ENCODE peak calls at places on chromosomes 2 and 18, in four cellular contexts. W is small intestine, P is H9, B is osteocyte. R is an unnamed sample.
A peak's percentile ranks its signal among the peaks of the same experiment; 100 is the strongest.

GRCh38 chr18:44130365-44130942 is 550.2 kb upstream of the SETBP1 start:
- DNase-seq in W (peak; percentile 38), P (peak; percentile 36), B (no peak), R (peak; percentile 50)

GRCh38 chr2:75716406-75716805 is 5.7 kb upstream of the GCFC2 start:
- DNase-seq in W (no peak), P (no peak), B (no peak), R (peak; percentile 31)

GRCh38 chr2:79715328-79715727 is 202.5 kb downstream of the CTNNA2 start:
- DNase-seq in W (no peak), P (no peak), B (no peak), R (no peak)

GRCh38 chr2:111670776-111671175 is 213.2 kb downstream of the ANAPC1 start:
- DNase-seq in W (no peak), P (no peak), B (peak; percentile 32), R (no peak)

GRCh38 chr2:214481204-214481603 is 70.3 kb downstream of the VWC2L start:
- DNase-seq in W (no peak), P (no peak), B (no peak), R (no peak)

GRCh38 chr18:66571845-66572244 is 32.0 kb downstream of the CDH19 start:
- DNase-seq in W (no peak), P (no peak), B (no peak), R (no peak)

GRCh38 chr2:72539145-72539552 is 286.7 kb downstream of the EXOC6B start:
- DNase-seq in W (no peak), P (no peak), B (no peak), R (no peak)

GRCh38 chr2:145682536-145683157 is 1162.7 kb upstream of the ZEB2 start:
- DNase-seq in W (no peak), P (no peak), B (no peak), R (no peak)

GRCh38 chr2:44351676-44352075 is 9.6 kb downstream of the PREPL start:
- DNase-seq in W (no peak), P (no peak), B (no peak), R (no peak)

GRCh38 chr2:233295891-233296290 is 11.7 kb upstream of the SAG start:
- DNase-seq in W (no peak), P (no peak), B (no peak), R (no peak)

GRCh38 chr2:96142217-96143113 is 2.8 kb downstream of the DUSP2 start:
- DNase-seq in W (no peak), P (peak; percentile 65), B (no peak), R (no peak)

GRCh38 chr2:47073217-47073616 is 81.9 kb downstream of the STPG4 start:
- DNase-seq in W (no peak), P (no peak), B (no peak), R (no peak)

GRCh38 chr2:233455006-233455405 is 100.7 kb downstream of the DGKD start:
- DNase-seq in W (no peak), P (no peak), B (no peak), R (no peak)

GRCh38 chr2:233486357-233486756 is 80.2 kb downstream of the USP40 start:
- DNase-seq in W (no peak), P (no peak), B (no peak), R (no peak)

GRCh38 chr2:170842785-170843184 is 26.1 kb downstream of the GAD1 start:
- DNase-seq in W (no peak), P (no peak), B (no peak), R (no peak)

GRCh38 chr2:171334171-171334570 is 99.6 kb downstream of the METTL8 start:
- DNase-seq in W (no peak), P (no peak), B (no peak), R (no peak)

GRCh38 chr2:3440486-3440885 is 61.0 kb downstream of the TRAPPC12 start:
- DNase-seq in W (peak; percentile 83), P (no peak), B (no peak), R (no peak)

GRCh38 chr2:174007010-174007409 is 41.8 kb upstream of the SP3 start:
- DNase-seq in W (no peak), P (no peak), B (no peak), R (no peak)

GRCh38 chr18:67478249-67478648 is 38.3 kb downstream of the DSEL start:
- DNase-seq in W (no peak), P (no peak), B (no peak), R (no peak)

GRCh38 chr2:172307800-172308199 is 119.6 kb upstream of the ITGA6 start:
- DNase-seq in W (peak; percentile 77), P (no peak), B (no peak), R (no peak)

GRCh38 chr18:68494802-68495560 is 219.9 kb downstream of the TMX3 start:
- DNase-seq in W (no peak), P (no peak), B (no peak), R (no peak)

GRCh38 chr2:45009303-45009927 is at the start of gene SIX2:
- DNase-seq in W (peak; percentile 58), P (peak; percentile 98), B (peak; percentile 100), R (peak; percentile 73)

GRCh38 chr2:176584333-176584732 is 315.1 kb downstream of the MTX2 start:
- DNase-seq in W (no peak), P (no peak), B (no peak), R (no peak)

GRCh38 chr2:11767779-11768178 is 21.3 kb downstream of the LPIN1 start:
- DNase-seq in W (no peak), P (no peak), B (no peak), R (no peak)

GRCh38 chr18:37497836-37498518 is 67.6 kb downstream of the CELF4 start:
- DNase-seq in W (no peak), P (no peak), B (no peak), R (no peak)

GRCh38 chr2:143121957-143122356 is 7.3 kb upstream of the ARHGAP15 start:
- DNase-seq in W (no peak), P (no peak), B (no peak), R (no peak)

GRCh38 chr2:550860-551259 is 126.3 kb downstream of the TMEM18 start:
- DNase-seq in W (no peak), P (no peak), B (no peak), R (no peak)